ENCODE peak calls at places on chromosomes 12 and 14, in seven cellular contexts. A is left lung; W is K562; R is mucosa of descending colon; V is ovary; S is Caco-2; G is CD4-positive, CD25-positive, alpha-beta regulatory T cell. X is an unnamed sample. For H3K36me3, the result is how much of the 10 kb centered on the place peaks cover.

GRCh38 chr14:106276326-106277267 is 750.2 kb downstream of the TMEM121 start:
- DNase-seq in V (no peak), R (no peak), S (no peak), W (no peak), G (peak), A (no peak), X (no peak)

GRCh38 chr12:26126340-26127284 is 1.8 kb upstream of the BHLHE41 start:
- DNase-seq in S (peak), A (peak), G (peak), V (peak), R (peak), W (peak), X (peak)

GRCh38 chr14:67522270-67522669 is 10.8 kb upstream of the PLEKHH1 start:
- DNase-seq in A (no peak), G (no peak), W (no peak), R (no peak), S (no peak), V (no peak), X (no peak)

GRCh38 chr12:120015313-120015712 is 26.3 kb downstream of the BICDL1 start:
- DNase-seq in R (no peak), A (no peak), S (no peak), V (no peak), W (peak), G (peak), X (no peak)

GRCh38 chr12:79006306-79006705 is 141.7 kb downstream of the SYT1 start:
- DNase-seq in S (no peak), G (no peak), W (no peak), R (no peak), A (no peak), V (no peak), X (no peak)

GRCh38 chr14:75273272-75274044 is 5.2 kb upstream of the FOS start:
- DNase-seq in A (peak), S (no peak), R (no peak), W (no peak), V (no peak), G (no peak), X (peak)

GRCh38 chr14:50773632-50774541 is 57.1 kb downstream of the NIN start:
- DNase-seq in A (no peak), G (no peak), R (no peak), S (peak), W (peak), V (no peak), X (peak)

GRCh38 chr12:54981796-54982195 is 2.8 kb downstream of the TESPA1 start:
- DNase-seq in S (no peak), V (no peak), G (peak), R (no peak), A (no peak), W (no peak), X (no peak)

GRCh38 chr14:68968051-68968450 is 11.1 kb downstream of the ACTN1 start:
- DNase-seq in S (no peak), W (no peak), G (peak), R (no peak), A (no peak), V (no peak), X (no peak)

GRCh38 chr12:25957898-25958253 is 606 bp upstream of the RASSF8 start:
- DNase-seq in V (peak), A (no peak), G (no peak), R (no peak), W (no peak), S (no peak), X (no peak)

GRCh38 chr12:69966409-69966808 is 141.4 kb downstream of the MYRFL start:
- DNase-seq in R (no peak), G (no peak), V (no peak), W (no peak), A (no peak), S (no peak), X (no peak)

GRCh38 chr14:34699873-34700621 is 14.3 kb downstream of the CFL2 start:
- DNase-seq in G (no peak), A (no peak), S (no peak), W (no peak), R (no peak), V (no peak), X (no peak)

GRCh38 chr14:77148510-77149231 is 7.1 kb upstream of the ZDHHC22 start:
- DNase-seq in G (no peak), S (no peak), W (peak), V (no peak), A (no peak), R (no peak), X (no peak)

GRCh38 chr14:71554323-71554722 is 377.9 kb upstream of the RGS6 start:
- DNase-seq in A (no peak), V (no peak), S (no peak), G (peak), R (no peak), W (no peak), X (no peak)

GRCh38 chr14:90831821-90832220 is 15.6 kb upstream of the TTC7B start:
- DNase-seq in A (no peak), R (no peak), G (no peak), V (no peak), W (no peak), S (no peak), X (no peak)

GRCh38 chr12:1310684-1311083 is 283.7 kb downstream of the FBXL14 start:
- DNase-seq in R (no peak), G (peak), V (no peak), S (no peak), W (no peak), A (no peak), X (no peak)

GRCh38 chr14:102020058-102020971 is 55.9 kb downstream of the DYNC1H1 start:
- DNase-seq in S (no peak), G (peak), R (peak), W (no peak), V (no peak), A (no peak), X (no peak)

GRCh38 chr12:31518680-31519227 is 72.2 kb downstream of the DENND5B start:
- DNase-seq in S (no peak), R (no peak), W (no peak), V (peak), A (no peak), G (no peak), X (peak)

GRCh38 chr12:43835656-43836454 is at the start of gene TMEM117:
- DNase-seq in S (peak), W (peak), G (peak), V (peak), R (peak), A (peak), X (peak)

GRCh38 chr12:80490329-80490728 is 46.3 kb downstream of the PTPRQ start:
- DNase-seq in A (no peak), W (no peak), G (no peak), S (peak), R (no peak), V (no peak), X (peak)

GRCh38 chr12:85275359-85275758 is 4.7 kb upstream of the ALX1 start:
- DNase-seq in S (no peak), R (no peak), A (no peak), G (no peak), V (peak), W (no peak), X (no peak)

GRCh38 chr12:12467701-12468218 is 94.9 kb downstream of the DUSP16 start:
- DNase-seq in S (no peak), W (no peak), A (peak), G (peak), V (no peak), R (peak), X (no peak)

GRCh38 chr12:34599530-34600513 is 577.5 kb downstream of the ALG10 start:
- DNase-seq in V (no peak), G (no peak), S (no peak), A (no peak), R (peak), W (peak), X (no peak)

GRCh38 chr14:54813081-54813480 is 89.5 kb downstream of the GCH1 start:
- DNase-seq in S (no peak), A (no peak), G (no peak), V (no peak), W (no peak), R (no peak), X (no peak)

GRCh38 chr14:90682615-90683014 is 133.6 kb downstream of the TTC7B start:
- DNase-seq in G (no peak), W (no peak), A (no peak), V (no peak), R (no peak), S (no peak), X (no peak)

GRCh38 chr12:6766651-6767300 is 613 bp downstream of the PTMS start:
- DNase-seq in A (peak), G (peak), S (peak), W (peak), V (peak), R (peak), X (peak)

GRCh38 chr12:74370608-74371216 is 166.9 kb upstream of the ATXN7L3B start:
- DNase-seq in G (no peak), A (no peak), V (no peak), W (no peak), S (no peak), R (no peak), X (no peak)

GRCh38 chr12:125983094-125983783 is 918.0 kb downstream of the AACS start:
- DNase-seq in V (no peak), G (no peak), W (peak), S (peak), A (peak), R (no peak), X (no peak)

DNA sequence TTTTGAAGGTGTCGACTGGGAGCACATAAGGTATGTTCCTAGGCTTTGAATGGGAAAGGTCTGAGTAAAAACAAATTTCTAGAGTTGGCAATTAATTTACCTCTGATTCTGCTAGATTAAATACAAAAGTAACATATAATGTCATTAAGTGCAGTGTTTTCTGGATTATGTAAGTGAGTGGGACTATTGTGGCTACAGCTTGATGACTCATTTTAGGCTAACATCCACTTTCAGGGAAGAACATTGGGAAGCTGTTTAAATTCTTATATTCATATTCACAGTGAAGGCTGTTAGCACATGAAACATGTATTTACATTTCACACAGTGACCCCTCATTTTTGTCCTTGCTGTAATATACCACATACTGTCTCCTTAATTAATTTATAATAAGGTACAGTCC is 13.2 kb upstream of the BMAL2 start:
- DNase-seq in V (no peak), R (no peak), S (no peak), W (no peak), G (no peak), A (no peak), X (peak)
- H3K36me3 ChIP-seq in V (under half), R (under half), S (under half), W (under half), G (under half), A (half or more), X (half or more)

GRCh38 chr12:118033331-118033730 is 16.8 kb downstream of the RFC5 start:
- DNase-seq in S (no peak), G (no peak), R (no peak), A (no peak), W (no peak), V (no peak), X (no peak)

GRCh38 chr12:118033902-118034301 is 17.4 kb downstream of the RFC5 start:
- DNase-seq in A (no peak), G (no peak), R (no peak), V (no peak), W (no peak), S (peak), X (no peak)

GRCh38 chr12:118034429-118035193 is 18.1 kb downstream of the RFC5 start:
- DNase-seq in A (no peak), V (no peak), W (peak), G (no peak), S (peak), R (no peak), X (peak)

GRCh38 chr12:118036672-118037411 is 20.3 kb downstream of the RFC5 start:
- DNase-seq in V (no peak), R (no peak), G (no peak), A (no peak), S (no peak), W (no peak), X (no peak)

GRCh38 chr12:118035194-118036041 is 18.9 kb downstream of the RFC5 start:
- DNase-seq in V (no peak), A (no peak), S (no peak), G (peak), W (no peak), R (no peak), X (no peak)
- H3K36me3 ChIP-seq in V (under half), A (half or more), S (under half), G (half or more), W (half or more), R (under half), X (half or more)

DNA sequence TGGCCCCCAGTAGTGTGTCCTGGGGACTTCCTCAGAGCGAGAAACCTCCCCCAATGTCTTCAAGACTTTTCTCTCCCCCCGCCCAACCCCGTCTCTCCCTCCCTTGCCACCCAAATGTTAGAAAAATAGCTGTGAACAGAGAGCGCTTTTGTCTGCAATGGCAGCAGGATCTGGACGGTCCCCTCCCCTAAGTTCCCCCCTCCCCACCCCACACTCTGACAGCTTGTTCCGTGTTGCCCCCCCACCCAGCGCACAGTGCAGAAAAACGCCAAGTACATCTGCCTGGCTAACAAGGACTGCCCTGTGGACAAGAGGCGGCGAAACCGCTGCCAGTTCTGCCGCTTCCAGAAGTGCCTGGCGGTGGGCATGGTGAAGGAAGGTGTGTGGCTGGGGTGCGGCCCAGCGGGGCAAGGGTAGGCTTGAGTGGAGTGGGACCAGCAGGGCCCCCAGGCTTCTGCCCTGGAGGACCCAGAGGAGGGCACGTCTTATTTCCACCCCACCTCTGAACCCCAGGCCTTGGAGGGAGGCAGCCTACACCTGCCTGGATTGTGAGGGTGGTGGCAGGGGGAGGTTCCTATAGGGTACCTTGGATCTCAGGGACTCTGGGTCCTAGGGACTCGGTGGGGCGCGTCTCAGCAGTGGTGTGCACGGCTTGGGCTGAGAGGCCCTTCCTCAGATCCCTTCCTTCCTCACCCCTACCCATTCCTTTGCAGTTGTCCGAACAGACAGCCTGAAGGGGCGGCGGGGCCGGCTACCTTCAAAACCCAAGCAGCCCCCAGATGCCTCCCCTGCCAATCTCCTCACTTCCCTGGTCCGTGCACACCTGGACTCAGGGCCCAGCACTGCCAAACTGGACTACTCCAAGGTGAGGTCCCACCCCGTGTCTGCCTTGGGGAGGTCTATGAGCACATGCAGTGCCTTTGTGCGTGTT is 4.8 kb downstream of the NR4A1 start:
- DNase-seq in V (peak), R (no peak), W (no peak), A (no peak), G (no peak), S (no peak), X (no peak)
- H3K36me3 ChIP-seq in V (under half), R (under half), W (under half), A (half or more), G (under half), S (under half), X (under half)

GRCh38 chr12:98727196-98727595 is 82.1 kb downstream of the APAF1 start:
- DNase-seq in W (no peak), G (no peak), A (no peak), S (no peak), V (no peak), R (no peak), X (no peak)
- H3K36me3 ChIP-seq in W (under half), G (half or more), A (half or more), S (under half), V (under half), R (under half), X (under half)

GRCh38 chr12:123064356-123064755 is 83.9 kb downstream of the ARL6IP4 start:
- DNase-seq in V (peak), A (no peak), W (no peak), G (no peak), S (no peak), R (no peak), X (no peak)

GRCh38 chr12:123061806-123062205 is 81.3 kb downstream of the ARL6IP4 start:
- DNase-seq in G (no peak), S (no peak), W (no peak), A (no peak), R (no peak), V (no peak), X (no peak)

GRCh38 chr12:123064885-123065619 is 84.6 kb downstream of the ARL6IP4 start:
- DNase-seq in R (no peak), W (no peak), A (no peak), V (no peak), G (no peak), S (no peak), X (no peak)

GRCh38 chr12:123063535-123063934 is 83.1 kb downstream of the ARL6IP4 start:
- DNase-seq in G (peak), W (peak), S (no peak), A (no peak), R (no peak), V (no peak), X (peak)

DNA sequence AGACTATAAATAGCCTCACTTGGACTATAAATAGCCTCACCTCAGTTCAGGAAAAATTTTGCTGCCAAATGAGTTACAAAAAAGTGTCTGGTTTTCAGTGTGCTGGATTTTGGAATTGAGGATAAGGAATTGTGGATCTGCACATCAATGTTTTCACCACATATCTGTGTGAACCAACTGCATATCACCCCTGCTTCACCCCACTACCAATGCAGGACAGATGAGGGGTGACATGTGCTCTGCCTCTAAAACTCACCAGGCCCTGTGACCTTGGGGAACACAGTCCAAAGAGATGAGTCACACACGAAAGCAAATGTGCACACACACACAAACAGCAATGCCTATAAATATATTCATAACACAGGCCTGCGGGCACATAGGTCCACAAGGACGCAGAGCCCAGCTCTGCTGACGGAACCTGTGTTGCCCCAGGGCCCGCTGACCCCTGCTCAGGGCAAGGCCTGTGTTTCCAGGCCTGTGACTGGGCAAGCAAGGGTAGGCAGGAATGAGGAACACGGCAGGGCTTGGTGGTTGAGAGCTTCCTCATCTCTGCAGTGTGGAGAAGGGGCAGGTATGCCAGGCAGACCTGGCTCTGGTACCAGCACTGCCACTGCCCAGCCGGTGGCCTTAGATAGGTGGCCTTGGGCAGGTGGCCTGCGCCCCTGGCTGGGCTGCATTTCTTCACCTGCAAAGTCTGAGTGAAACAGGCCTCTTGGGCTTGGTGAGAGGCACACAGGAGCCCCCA is 82.4 kb downstream of the ARL6IP4 start:
- DNase-seq in W (no peak), A (peak), V (no peak), G (no peak), R (no peak), S (no peak), X (no peak)
- H3K36me3 ChIP-seq in W (under half), A (under half), V (under half), G (under half), R (under half), S (under half), X (under half)

DNA sequence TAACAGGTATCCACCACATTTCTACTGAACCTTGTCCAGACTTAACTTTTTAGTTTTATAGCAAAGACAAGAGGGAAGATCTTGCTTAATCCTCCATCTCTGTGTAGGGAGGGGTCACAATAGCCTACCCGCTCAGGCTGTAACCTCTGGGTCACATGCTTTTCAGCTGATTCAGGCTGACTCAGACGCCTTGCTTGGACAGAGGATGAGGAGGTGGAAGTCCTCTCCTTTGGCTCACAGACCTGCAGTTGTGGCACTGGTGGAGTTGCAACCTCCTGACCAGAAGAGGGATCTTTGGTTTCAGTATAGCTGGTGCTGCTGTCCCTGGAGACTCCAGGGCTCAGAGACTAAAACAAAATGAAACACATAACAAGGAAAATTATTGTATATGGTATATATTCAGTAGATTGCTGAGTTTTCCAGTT is 16.2 kb downstream of the ACIN1 start:
- DNase-seq in G (no peak), R (no peak), V (no peak), A (peak), W (peak), S (peak), X (peak)
- H3K36me3 ChIP-seq in G (half or more), R (under half), V (under half), A (half or more), W (half or more), S (under half), X (half or more)

DNA sequence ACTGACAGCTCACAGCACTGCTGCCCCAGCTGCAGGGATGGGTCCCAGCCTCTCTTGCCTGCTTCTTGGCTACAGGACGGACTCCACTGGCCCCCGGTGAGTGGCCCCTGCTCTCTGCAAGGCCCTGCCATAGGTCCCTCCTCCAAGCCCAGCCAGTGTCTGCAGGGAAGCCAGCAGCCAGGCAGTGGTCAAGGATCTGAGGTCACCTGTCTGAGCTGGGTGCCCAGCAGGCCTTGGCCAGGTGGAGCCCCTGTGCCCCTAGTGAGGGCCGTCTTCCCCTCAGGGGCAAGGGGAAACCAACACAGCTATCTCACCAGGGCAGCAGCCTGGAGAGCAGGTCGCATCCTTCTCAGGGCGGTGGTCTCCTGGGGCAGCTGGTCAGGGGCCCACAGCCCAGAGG is 13.2 kb downstream of the XRCC3 start:
- DNase-seq in G (no peak), W (no peak), V (no peak), A (no peak), R (no peak), S (no peak), X (no peak)
- H3K36me3 ChIP-seq in G (under half), W (half or more), V (under half), A (half or more), R (under half), S (under half), X (under half)